ENCODE peak calls at places on chromosomes 12 and 14, in five cellular contexts. J, H, V, O and Q are unnamed samples.

GRCh38 chr12:46150735-46151134 is 118.1 kb downstream of the SLC38A1 start:
- DNase-seq in J (no peak), H (no peak), V (no peak), O (no peak), Q (no peak)

GRCh38 chr12:57629897-57630471 is 3.0 kb downstream of the B4GALNT1 start:
- DNase-seq in J (no peak), H (no peak), V (no peak), O (no peak), Q (peak)

GRCh38 chr12:64407342-64408223 is 3.4 kb downstream of the XPOT start:
- DNase-seq in J (no peak), H (no peak), V (no peak), O (no peak), Q (peak)

GRCh38 chr12:89960011-89960507 is 251.4 kb upstream of the ATP2B1 start:
- DNase-seq in J (no peak), H (no peak), V (no peak), O (no peak), Q (no peak)

GRCh38 chr12:21849878-21850277 is 75.4 kb upstream of the KCNJ8 start:
- DNase-seq in J (no peak), H (no peak), V (no peak), O (no peak), Q (no peak)

GRCh38 chr12:29073631-29074239 is 75.3 kb upstream of the FAR2 start:
- DNase-seq in J (peak), H (peak), V (peak), O (peak), Q (peak)

GRCh38 chr12:16155938-16156337 is 121.5 kb downstream of the SLC15A5 start:
- DNase-seq in J (no peak), H (no peak), V (no peak), O (no peak), Q (no peak)

GRCh38 chr14:58193542-58193941 is 6.4 kb upstream of the ACTR10 start:
- DNase-seq in J (no peak), H (no peak), V (no peak), O (no peak), Q (no peak)

GRCh38 chr14:31864937-31865855 is 211.9 kb upstream of the ARHGAP5 start:
- DNase-seq in J (no peak), H (no peak), V (no peak), O (no peak), Q (no peak)

GRCh38 chr14:70123796-70124195 is 65.0 kb downstream of the SLC8A3 start:
- DNase-seq in J (no peak), H (no peak), V (no peak), O (no peak), Q (no peak)

GRCh38 chr12:9869307-9870161 is at the start of gene CLEC2B:
- DNase-seq in J (no peak), H (peak), V (no peak), O (peak), Q (no peak)

GRCh38 chr12:3583656-3584334 is 92.8 kb downstream of the PRMT8 start:
- DNase-seq in J (no peak), H (no peak), V (no peak), O (no peak), Q (no peak)

GRCh38 chr14:103679351-103679750 is 35.9 kb downstream of the XRCC3 start:
- DNase-seq in J (peak), H (peak), V (no peak), O (no peak), Q (peak)

GRCh38 chr14:57979376-57980048 is 113.6 kb upstream of the SLC35F4 start:
- DNase-seq in J (no peak), H (no peak), V (no peak), O (no peak), Q (no peak)